ENCODE peak calls at places on chromosomes 5 and 9, in four cellular contexts. B is mesenchymal stem cell, D is neuronal stem cell, W is H1. O is an unnamed sample.

GRCh38 chr5:94508421-94509148 is 109.8 kb downstream of the KIAA0825 start:
- DNase-seq in B (peak), D (no peak), W (no peak), O (no peak)

GRCh38 chr5:14816999-14817761 is 54.4 kb downstream of the ANKH start:
- DNase-seq in B (peak), D (no peak), W (no peak), O (no peak)

GRCh38 chr5:163861670-163862069 is 356.3 kb downstream of the MAT2B start:
- DNase-seq in B (no peak), D (no peak), W (no peak), O (no peak)

GRCh38 chr9:131656356-131657030 is 83.4 kb downstream of the RAPGEF1 start:
- DNase-seq in B (no peak), D (no peak), W (no peak), O (no peak)

GRCh38 chr9:36039696-36040095 is 3.0 kb downstream of the RECK start:
- DNase-seq in B (no peak), D (no peak), W (no peak), O (no peak)

GRCh38 chr5:34521628-34522290 is 134.4 kb upstream of the RAI14 start:
- DNase-seq in B (no peak), D (no peak), W (no peak), O (peak)

GRCh38 chr5:18305288-18305899 is 671.1 kb downstream of the TAF11L14 start:
- DNase-seq in B (peak), D (peak), W (no peak), O (peak)

GRCh38 chr9:109086221-109086620 is 33.5 kb downstream of the TMEM245 start:
- DNase-seq in B (peak), D (no peak), W (no peak), O (no peak)

GRCh38 chr5:59828623-59829022 is 64.9 kb downstream of the PDE4D start:
- DNase-seq in B (no peak), D (no peak), W (no peak), O (no peak)

GRCh38 chr9:83070257-83070656 is 7.3 kb upstream of the RASEF start:
- DNase-seq in B (no peak), D (no peak), W (no peak), O (no peak)

GRCh38 chr5:143436871-143437270 is 33.4 kb upstream of the NR3C1 start:
- DNase-seq in B (no peak), D (no peak), W (no peak), O (no peak)

GRCh38 chr9:14030350-14030823 is 283.6 kb downstream of the NFIB start:
- DNase-seq in B (peak), D (no peak), W (no peak), O (no peak)

GRCh38 chr5:170554566-170555267 is 50.9 kb downstream of the KCNIP1 start:
- DNase-seq in B (peak), D (no peak), W (no peak), O (peak)

GRCh38 chr5:31186672-31187267 is 6.7 kb upstream of the CDH6 start:
- DNase-seq in B (peak), D (peak), W (no peak), O (no peak)

GRCh38 chr5:92332039-92332438 is 948.9 kb upstream of the ARRDC3 start:
- DNase-seq in B (peak), D (no peak), W (no peak), O (no peak)

GRCh38 chr5:151225475-151225874 is 1.6 kb upstream of the CCDC69 start:
- DNase-seq in B (no peak), D (no peak), W (no peak), O (no peak)

GRCh38 chr5:72138943-72139467 is 31.7 kb downstream of the MAP1B start:
- DNase-seq in B (peak), D (no peak), W (no peak), O (no peak)

GRCh38 chr9:33158555-33159057 is 8.5 kb downstream of the B4GALT1 start:
- DNase-seq in B (no peak), D (no peak), W (no peak), O (no peak)

GRCh38 chr5:156383510-156383909 is 56.5 kb downstream of the SGCD start:
- DNase-seq in B (peak), D (no peak), W (no peak), O (no peak)

GRCh38 chr5:483011-483410 is 40.0 kb downstream of the EXOC3 start:
- DNase-seq in B (no peak), D (no peak), W (no peak), O (no peak)

GRCh38 chr9:69376651-69377050 is 51.6 kb downstream of the ENTREP1 start:
- DNase-seq in B (peak), D (no peak), W (no peak), O (no peak)

GRCh38 chr9:131366745-131367401 is 27.0 kb upstream of the PRRC2B start:
- DNase-seq in B (no peak), D (peak), W (no peak), O (peak)

GRCh38 chr9:118088075-118088474 is 383.9 kb downstream of the TLR4 start:
- DNase-seq in B (no peak), D (no peak), W (no peak), O (no peak)

GRCh38 chr5:35003018-35003957 is 44.5 kb downstream of the AGXT2 start:
- DNase-seq in B (peak), D (peak), W (no peak), O (peak)

GRCh38 chr5:14105717-14106435 is 37.3 kb upstream of the TRIO start:
- DNase-seq in B (peak), D (no peak), W (no peak), O (no peak)

GRCh38 chr9:110152704-110153374 is 55.1 kb downstream of the C9orf152 start:
- DNase-seq in B (peak), D (peak), W (no peak), O (peak)

GRCh38 chr5:61755726-61756125 is 423.7 kb downstream of the ZSWIM6 start:
- DNase-seq in B (no peak), D (no peak), W (no peak), O (no peak)

GRCh38 chr5:125536095-125536494 is 789.7 kb upstream of the ZNF608 start:
- DNase-seq in B (no peak), D (no peak), W (no peak), O (no peak)

GRCh38 chr5:125537661-125538060 is 791.2 kb upstream of the ZNF608 start:
- DNase-seq in B (no peak), D (no peak), W (no peak), O (no peak)

GRCh38 chr5:125538469-125538868 is 792.0 kb upstream of the ZNF608 start:
- DNase-seq in B (no peak), D (no peak), W (no peak), O (no peak)

GRCh38 chr5:125536582-125536981 is 790.1 kb upstream of the ZNF608 start:
- DNase-seq in B (peak), D (no peak), W (no peak), O (no peak)

GRCh38 chr5:125541085-125541484 is 794.6 kb upstream of the ZNF608 start:
- DNase-seq in B (no peak), D (no peak), W (no peak), O (no peak)
- H2AFZ ChIP-seq in B (no peak), D (no peak), W (peak), O (no peak)

DNA sequence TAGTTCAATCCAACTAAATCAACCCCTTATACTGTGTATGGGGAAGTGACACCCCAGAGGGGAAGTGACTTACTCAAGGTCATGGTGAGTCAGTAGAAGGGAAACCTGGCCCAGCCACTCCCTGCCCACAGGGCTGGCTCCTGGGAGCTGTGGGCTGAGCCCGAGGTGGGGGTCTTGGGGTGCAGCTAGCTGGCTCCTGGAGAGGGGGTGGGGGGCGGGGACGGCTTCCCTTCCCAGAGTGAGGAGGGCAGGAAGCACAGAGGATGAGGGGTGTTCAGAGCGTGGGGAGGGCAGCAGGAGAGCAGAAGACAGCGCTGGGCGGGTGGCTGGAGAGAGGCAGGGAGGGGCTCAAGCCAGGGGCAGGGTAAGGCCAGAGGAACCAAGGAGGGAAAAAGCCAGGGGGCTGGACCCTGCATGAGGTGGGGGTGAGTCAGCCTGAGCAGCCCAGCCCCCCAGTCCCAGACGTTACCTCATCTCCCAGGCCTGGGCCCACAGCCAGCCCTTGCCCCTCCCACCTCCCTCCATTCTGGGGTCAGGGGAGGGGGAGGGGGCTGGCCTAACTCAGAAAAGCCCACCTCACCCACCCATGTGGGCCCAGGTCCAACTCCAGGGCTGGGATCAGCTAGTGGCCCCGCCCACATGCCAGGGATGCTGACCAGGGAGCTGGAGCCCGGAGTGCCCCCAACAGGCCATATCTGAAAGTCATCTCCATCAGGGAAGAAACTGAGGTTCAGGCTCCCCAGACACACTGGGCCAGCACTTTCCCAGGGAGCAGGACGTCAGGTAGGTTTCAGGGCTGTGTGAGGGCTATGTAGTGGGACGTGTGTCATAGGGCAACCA is 2.8 kb downstream of the PDLIM7 start:
- DNase-seq in B (peak), D (peak), W (peak), O (peak)
- H2BK12ac ChIP-seq in B (peak), D (peak), W (no peak), O (no peak)

GRCh38 chr5:39459091-39459490 is 34.3 kb upstream of the DAB2 start:
- DNase-seq in B (peak), D (no peak), W (no peak), O (no peak)

GRCh38 chr5:39461007-39461682 is 36.4 kb upstream of the DAB2 start:
- DNase-seq in B (no peak), D (no peak), W (no peak), O (no peak)

GRCh38 chr5:39465843-39466242 is 41.1 kb upstream of the DAB2 start:
- DNase-seq in B (no peak), D (no peak), W (no peak), O (no peak)

GRCh38 chr5:39464096-39464495 is 39.3 kb upstream of the DAB2 start:
- DNase-seq in B (no peak), D (no peak), W (no peak), O (no peak)

DNA sequence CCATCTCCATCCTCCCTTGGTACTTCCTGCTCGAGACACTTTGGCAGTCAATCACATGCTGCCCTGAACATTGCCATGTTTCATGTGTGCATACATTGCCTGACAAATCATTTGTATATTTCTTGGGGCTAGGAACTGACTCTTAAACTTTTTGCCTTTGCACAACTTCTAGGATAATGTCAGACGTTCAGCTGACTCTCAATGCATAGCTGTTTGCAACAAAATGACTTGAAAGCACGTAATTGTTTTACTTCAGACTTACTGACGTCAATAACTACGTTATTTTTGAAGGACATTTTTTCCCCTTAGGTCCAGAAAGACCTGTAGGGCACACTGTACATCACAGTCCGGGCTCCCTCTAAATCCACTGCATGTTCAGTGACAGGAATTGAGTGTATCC is 37.4 kb upstream of the DAB2 start:
- DNase-seq in B (no peak), D (no peak), W (no peak), O (no peak)
- H2AFZ ChIP-seq in B (no peak), D (no peak), W (no peak), O (no peak)

DNA sequence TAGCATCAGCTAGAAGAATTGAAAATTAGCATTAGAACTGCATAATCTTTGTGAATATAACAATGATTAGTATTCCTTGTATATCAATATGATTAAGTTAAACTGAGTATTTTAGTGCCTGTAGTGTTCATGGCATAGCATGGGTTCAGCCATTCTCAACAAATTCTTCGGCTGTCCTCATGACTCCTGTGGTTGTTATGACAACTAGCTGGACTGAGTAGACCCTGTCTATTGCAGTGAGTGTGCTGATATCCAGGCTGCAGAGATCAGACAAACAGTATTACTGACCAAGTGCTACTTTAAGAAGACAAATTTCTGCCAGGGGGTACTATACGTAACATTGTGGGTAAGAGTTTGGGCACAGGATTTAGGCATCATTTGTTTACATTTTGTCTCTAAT is 125.9 kb downstream of the NUDT12 start:
- DNase-seq in B (no peak), D (no peak), W (no peak), O (no peak)
- H2BK12ac ChIP-seq in B (no peak), D (no peak), W (no peak), O (no peak)

DNA sequence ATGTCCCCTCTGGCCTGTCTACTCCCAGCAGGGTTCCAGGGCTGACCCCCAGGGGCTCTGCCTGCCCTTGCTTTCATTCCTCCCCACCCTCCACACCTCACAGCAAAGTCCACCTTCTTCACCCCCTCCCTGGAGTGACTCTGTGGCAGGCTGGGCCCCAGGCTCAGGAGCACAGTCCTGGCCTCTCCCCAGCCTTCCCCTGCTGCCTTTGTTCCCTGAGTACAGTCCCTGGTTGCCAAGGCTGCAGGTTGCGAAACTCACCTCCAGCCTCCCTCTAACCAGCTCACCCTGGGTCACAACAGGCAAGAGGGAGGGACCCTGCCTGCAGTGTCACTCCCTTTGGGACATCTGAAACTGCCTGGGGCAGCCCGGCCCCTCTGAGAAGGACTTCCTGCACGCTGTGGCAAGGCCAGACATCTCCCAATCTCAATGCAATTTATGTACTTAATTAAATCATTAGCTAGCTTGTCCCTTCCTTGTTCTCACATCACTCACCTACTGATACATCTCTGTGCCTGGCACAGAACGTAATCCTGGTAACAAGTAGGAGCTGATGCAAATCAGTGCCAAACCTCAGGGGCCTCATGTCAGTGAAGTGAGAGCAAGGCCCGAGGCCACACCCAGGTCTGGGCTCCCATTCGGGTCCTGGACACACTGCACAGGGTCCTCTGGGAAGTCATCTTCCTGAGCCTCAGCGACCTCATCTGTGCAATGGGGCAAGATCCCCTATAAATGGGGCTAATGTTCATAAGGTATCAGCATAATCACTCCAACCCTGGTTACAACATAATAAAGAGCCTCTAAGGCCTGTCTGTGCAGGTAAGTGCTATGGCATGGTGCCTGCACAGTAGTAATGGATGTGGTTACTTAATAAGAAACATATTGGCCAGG is 27.3 kb upstream of the TRIM14 start:
- DNase-seq in B (peak), D (no peak), W (no peak), O (no peak)
- H2AFZ ChIP-seq in B (no peak), D (peak), W (no peak), O (no peak)

GRCh38 chr9:127382541-127382940 is 14.4 kb upstream of the SLC2A8 start:
- DNase-seq in B (no peak), D (no peak), W (no peak), O (no peak)
- H2BK12ac ChIP-seq in B (no peak), D (no peak), W (no peak), O (no peak)

GRCh38 chr5:179269781-179270543 is 75.3 kb downstream of the ADAMTS2 start:
- DNase-seq in B (no peak), D (no peak), W (no peak), O (peak)

GRCh38 chr5:179268399-179268952 is 76.8 kb downstream of the ADAMTS2 start:
- DNase-seq in B (no peak), D (no peak), W (no peak), O (peak)

GRCh38 chr5:179267671-179268071 is 77.6 kb downstream of the ADAMTS2 start:
- DNase-seq in B (no peak), D (no peak), W (no peak), O (peak)

GRCh38 chr5:179270581-179271300 is 74.5 kb downstream of the ADAMTS2 start:
- DNase-seq in B (no peak), D (no peak), W (no peak), O (peak)

GRCh38 chr5:179268966-179269693 is 76.1 kb downstream of the ADAMTS2 start:
- DNase-seq in B (no peak), D (no peak), W (no peak), O (peak)
- H2AFZ ChIP-seq in B (no peak), D (no peak), W (no peak), O (no peak)

GRCh38 chr5:137587952-137588351 is 88.8 kb upstream of the SPOCK1 start:
- DNase-seq in B (no peak), D (no peak), W (no peak), O (no peak)

GRCh38 chr5:137594717-137595116 is 95.6 kb upstream of the SPOCK1 start:
- DNase-seq in B (no peak), D (no peak), W (no peak), O (no peak)

GRCh38 chr5:137592317-137592716 is 93.2 kb upstream of the SPOCK1 start:
- DNase-seq in B (no peak), D (no peak), W (no peak), O (no peak)

DNA sequence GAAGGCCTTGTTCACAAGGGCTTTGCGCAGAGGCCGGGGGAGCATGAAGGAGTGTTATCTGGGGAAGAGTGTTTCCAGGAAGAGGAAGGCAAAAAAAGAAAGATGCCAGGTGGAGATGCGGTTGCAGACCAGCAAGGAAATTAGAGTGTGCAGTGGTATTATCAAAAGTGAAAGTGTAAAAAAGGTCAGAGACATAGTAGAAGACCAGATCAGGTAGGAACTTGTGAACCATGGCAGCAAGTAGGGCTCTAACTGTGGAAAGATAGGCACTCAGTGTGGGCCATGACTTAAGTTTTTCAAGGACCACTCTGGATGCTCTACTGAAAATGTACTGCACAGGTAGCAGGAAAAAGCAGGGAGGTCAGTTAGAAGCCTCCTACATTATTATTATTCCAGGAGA is 90.1 kb upstream of the SPOCK1 start:
- DNase-seq in B (no peak), D (no peak), W (no peak), O (no peak)
- H2BK12ac ChIP-seq in B (no peak), D (no peak), W (no peak), O (no peak)

O was measured in H9.